ENCODE peak calls at places on chromosomes 5 and 9, in five cellular contexts. One of them, this sample, is unnamed.

GRCh38 chr5:62167651-62168050 is 138.4 kb upstream of the KIF2A start:
- DNase-seq in tibial nerve: no peak
- DNase-seq in sigmoid colon: no peak
- DNase-seq in left ventricle myocardium inferior: no peak
- DNase-seq in colonic mucosa: no peak
- DNase-seq in this sample: no peak

GRCh38 chr5:128632264-128632663 is 94.2 kb upstream of the FBN2 start:
- DNase-seq in sigmoid colon: no peak
- DNase-seq in tibial nerve: no peak
- DNase-seq in left ventricle myocardium inferior: no peak
- DNase-seq in colonic mucosa: no peak
- DNase-seq in this sample: no peak

GRCh38 chr5:128271859-128272446 is 188.4 kb downstream of the SLC12A2 start:
- DNase-seq in tibial nerve: no peak
- DNase-seq in sigmoid colon: no peak
- DNase-seq in colonic mucosa: no peak
- DNase-seq in left ventricle myocardium inferior: no peak
- DNase-seq in this sample: no peak

GRCh38 chr5:14397717-14398116 is 183.9 kb upstream of the OTULINL start:
- DNase-seq in sigmoid colon: no peak
- DNase-seq in left ventricle myocardium inferior: no peak
- DNase-seq in colonic mucosa: no peak
- DNase-seq in tibial nerve: no peak
- DNase-seq in this sample: no peak

GRCh38 chr5:16600397-16600796 is 16.4 kb downstream of the RETREG1 start:
- DNase-seq in colonic mucosa: peak; percentile 23
- DNase-seq in sigmoid colon: peak; percentile 73
- DNase-seq in tibial nerve: peak; percentile 72
- DNase-seq in left ventricle myocardium inferior: peak; percentile 73
- DNase-seq in this sample: peak; percentile 23

GRCh38 chr9:107008447-107008846 is 145.5 kb downstream of the ZNF462 start:
- DNase-seq in colonic mucosa: no peak
- DNase-seq in tibial nerve: no peak
- DNase-seq in sigmoid colon: no peak
- DNase-seq in left ventricle myocardium inferior: no peak
- DNase-seq in this sample: no peak

GRCh38 chr5:113204525-113205161 is 228.0 kb downstream of the DCP2 start:
- DNase-seq in tibial nerve: peak; percentile 72
- DNase-seq in left ventricle myocardium inferior: peak; percentile 52
- DNase-seq in colonic mucosa: peak; percentile 42
- DNase-seq in sigmoid colon: peak; percentile 76
- DNase-seq in this sample: peak; percentile 45

GRCh38 chr9:91421022-91421765 is 2.4 kb downstream of the NFIL3 start:
- DNase-seq in sigmoid colon: peak; percentile 77
- DNase-seq in tibial nerve: no peak
- DNase-seq in left ventricle myocardium inferior: peak; percentile 46
- DNase-seq in colonic mucosa: peak; percentile 43
- DNase-seq in this sample: peak; percentile 47

GRCh38 chr5:72076901-72077300 is 30.4 kb upstream of the MAP1B start:
- DNase-seq in sigmoid colon: no peak
- DNase-seq in tibial nerve: no peak
- DNase-seq in colonic mucosa: no peak
- DNase-seq in left ventricle myocardium inferior: no peak
- DNase-seq in this sample: no peak

GRCh38 chr5:96637191-96637590 is 25.0 kb upstream of the CAST start:
- DNase-seq in tibial nerve: no peak
- DNase-seq in sigmoid colon: no peak
- DNase-seq in left ventricle myocardium inferior: no peak
- DNase-seq in colonic mucosa: no peak
- DNase-seq in this sample: no peak

GRCh38 chr5:131262953-131263541 is 806 bp upstream of the CDC42SE2 start:
- DNase-seq in left ventricle myocardium inferior: no peak
- DNase-seq in colonic mucosa: no peak
- DNase-seq in tibial nerve: no peak
- DNase-seq in sigmoid colon: no peak
- DNase-seq in this sample: peak; percentile 22

GRCh38 chr9:28234899-28235277 is 661.6 kb upstream of the C9orf72 start:
- DNase-seq in tibial nerve: no peak
- DNase-seq in sigmoid colon: no peak
- DNase-seq in colonic mucosa: no peak
- DNase-seq in left ventricle myocardium inferior: no peak
- DNase-seq in this sample: no peak

GRCh38 chr9:120655005-120655622 is 59.2 kb downstream of the MEGF9 start:
- DNase-seq in colonic mucosa: no peak
- DNase-seq in tibial nerve: no peak
- DNase-seq in sigmoid colon: no peak
- DNase-seq in left ventricle myocardium inferior: no peak
- DNase-seq in this sample: no peak

GRCh38 chr5:38835887-38836286 is 9.9 kb upstream of the OSMR start:
- DNase-seq in colonic mucosa: no peak
- DNase-seq in sigmoid colon: no peak
- DNase-seq in tibial nerve: no peak
- DNase-seq in left ventricle myocardium inferior: no peak
- DNase-seq in this sample: no peak

GRCh38 chr5:119453045-119453383 is 717 bp downstream of the HSD17B4 start:
- DNase-seq in sigmoid colon: no peak
- DNase-seq in colonic mucosa: peak; percentile 32
- DNase-seq in left ventricle myocardium inferior: no peak
- DNase-seq in tibial nerve: peak; percentile 24
- DNase-seq in this sample: no peak

GRCh38 chr5:14429102-14429501 is 152.5 kb upstream of the OTULINL start:
- DNase-seq in colonic mucosa: no peak
- DNase-seq in tibial nerve: no peak
- DNase-seq in left ventricle myocardium inferior: no peak
- DNase-seq in sigmoid colon: no peak
- DNase-seq in this sample: no peak

GRCh38 chr5:141484499-141485304 is at the start of gene PCDHGC4:
- DNase-seq in tibial nerve: no peak
- DNase-seq in sigmoid colon: no peak
- DNase-seq in colonic mucosa: no peak
- DNase-seq in left ventricle myocardium inferior: no peak
- DNase-seq in this sample: no peak
- H3K27me3 ChIP-seq in tibial nerve: no peaks in the 10 kb centered on the region
- H3K27me3 ChIP-seq in sigmoid colon: no peaks in the 10 kb centered on the region
- H3K27me3 ChIP-seq in colonic mucosa: peaks cover 8% of the 10 kb centered on the region
- H3K27me3 ChIP-seq in left ventricle myocardium inferior: no peaks in the 10 kb centered on the region
- H3K27me3 ChIP-seq in this sample: no peaks in the 10 kb centered on the region

GRCh38 chr5:177402271-177403043 is 2.0 kb upstream of the PFN3 start:
- DNase-seq in sigmoid colon: no peak
- DNase-seq in left ventricle myocardium inferior: peak; percentile 32
- DNase-seq in tibial nerve: no peak
- DNase-seq in colonic mucosa: peak; percentile 91
- DNase-seq in this sample: no peak

GRCh38 chr5:177403826-177404640 is 3.6 kb upstream of the PFN3 start:
- DNase-seq in left ventricle myocardium inferior: peak; percentile 86
- DNase-seq in tibial nerve: peak; percentile 61
- DNase-seq in sigmoid colon: peak; percentile 93
- DNase-seq in colonic mucosa: peak; percentile 85
- DNase-seq in this sample: peak; percentile 79

GRCh38 chr5:177404641-177405134 is 4.2 kb upstream of the PFN3 start:
- DNase-seq in sigmoid colon: no peak
- DNase-seq in tibial nerve: no peak
- DNase-seq in colonic mucosa: no peak
- DNase-seq in left ventricle myocardium inferior: no peak
- DNase-seq in this sample: no peak

GRCh38 chr5:177405312-177405711 is 4.1 kb downstream of the F12 start:
- DNase-seq in sigmoid colon: no peak
- DNase-seq in left ventricle myocardium inferior: no peak
- DNase-seq in colonic mucosa: no peak
- DNase-seq in tibial nerve: no peak
- DNase-seq in this sample: no peak

DNA sequence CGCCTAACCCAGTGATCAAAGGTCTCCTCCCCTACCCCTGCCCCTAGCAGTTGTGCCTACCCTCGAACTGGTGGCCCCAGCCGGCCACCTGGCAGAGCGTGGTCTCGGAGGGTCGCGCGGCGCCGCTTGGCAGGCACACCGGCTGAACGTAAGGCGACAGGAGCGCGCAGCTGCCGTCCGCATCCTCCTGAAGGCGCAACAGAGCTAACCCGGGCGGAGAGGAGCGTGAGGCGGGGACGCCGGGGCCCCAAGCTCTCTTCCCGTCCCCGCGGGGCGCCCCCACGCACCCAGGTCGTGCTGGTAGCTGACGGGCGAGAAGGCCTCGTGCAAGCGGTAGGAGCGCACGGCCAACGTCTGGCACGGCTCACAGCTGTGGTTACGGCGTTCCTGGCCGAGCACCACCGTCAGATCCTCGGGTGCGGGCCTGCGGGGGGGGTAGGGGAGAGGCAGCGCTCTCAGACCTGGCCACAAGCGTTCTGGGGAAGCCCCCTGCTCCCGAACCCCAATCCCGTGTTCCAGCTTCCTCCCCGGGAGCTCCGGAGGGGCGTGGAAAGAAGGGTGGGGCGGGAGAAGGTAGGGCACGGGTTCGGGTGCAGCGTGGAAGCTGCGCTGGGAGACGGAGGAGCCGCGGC is 2.8 kb upstream of the PFN3 start:
- DNase-seq in left ventricle myocardium inferior: no peak
- DNase-seq in sigmoid colon: no peak
- DNase-seq in colonic mucosa: no peak
- DNase-seq in tibial nerve: no peak
- DNase-seq in this sample: no peak
- TF ChIP-seq CTCF in left ventricle myocardium inferior: no peak
- TF ChIP-seq CTCF in sigmoid colon: no peak
- TF ChIP-seq CTCF in colonic mucosa: no peak
- TF ChIP-seq CTCF in tibial nerve: no peak
- TF ChIP-seq CTCF in this sample: no peak

DNA sequence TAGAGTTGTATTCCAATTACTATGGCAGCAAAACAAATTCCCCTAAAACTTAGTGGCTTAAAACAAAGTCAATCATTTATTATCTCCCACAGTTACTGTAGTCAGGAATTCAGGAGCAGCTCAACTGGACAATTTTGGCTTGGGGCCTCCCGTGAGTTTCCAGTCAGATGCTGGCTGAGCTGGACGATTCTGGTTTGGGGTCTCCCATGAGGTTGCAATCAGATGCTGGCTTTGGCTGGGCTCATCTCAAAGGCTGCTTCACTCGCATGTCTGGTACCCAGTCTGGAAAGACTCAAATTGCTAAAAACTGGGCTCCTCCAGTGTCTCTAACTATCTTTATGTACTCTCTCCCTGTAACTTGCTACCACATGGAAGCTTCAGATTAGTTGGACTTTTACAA is 130.1 kb downstream of the C5orf15 start:
- DNase-seq in tibial nerve: no peak
- DNase-seq in colonic mucosa: no peak
- DNase-seq in left ventricle myocardium inferior: no peak
- DNase-seq in sigmoid colon: no peak
- DNase-seq in this sample: no peak
- H3K27me3 ChIP-seq in tibial nerve: no peaks in the 10 kb centered on the region
- H3K27me3 ChIP-seq in colonic mucosa: no peaks in the 10 kb centered on the region
- H3K27me3 ChIP-seq in left ventricle myocardium inferior: peaks cover 29% of the 10 kb centered on the region
- H3K27me3 ChIP-seq in sigmoid colon: no peaks in the 10 kb centered on the region
- H3K27me3 ChIP-seq in this sample: no peaks in the 10 kb centered on the region

DNA sequence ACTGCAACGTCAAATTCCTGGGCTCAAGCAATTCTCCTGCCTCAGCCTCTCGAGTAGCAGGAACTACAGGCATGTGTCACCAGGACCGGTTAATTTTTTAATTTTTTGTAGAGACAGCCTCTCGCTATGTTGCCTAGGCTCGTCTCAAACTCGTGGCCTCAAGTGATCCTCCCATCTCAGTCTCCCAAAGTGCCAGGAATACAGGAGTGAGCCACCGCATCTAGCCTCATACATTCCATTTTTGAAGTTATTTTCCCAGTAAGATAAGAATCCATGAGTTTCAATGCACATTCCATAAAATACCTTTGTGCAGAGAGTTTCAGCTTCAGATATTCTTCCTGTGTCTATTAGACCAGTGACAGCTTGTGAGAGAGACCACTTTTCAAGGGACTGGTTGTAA is 70.4 kb downstream of the SKIC3 start:
- DNase-seq in sigmoid colon: no peak
- DNase-seq in colonic mucosa: no peak
- DNase-seq in tibial nerve: no peak
- DNase-seq in left ventricle myocardium inferior: no peak
- DNase-seq in this sample: no peak
- TF ChIP-seq CTCF in sigmoid colon: no peak
- TF ChIP-seq CTCF in colonic mucosa: no peak
- TF ChIP-seq CTCF in tibial nerve: no peak
- TF ChIP-seq CTCF in left ventricle myocardium inferior: no peak
- TF ChIP-seq CTCF in this sample: no peak

GRCh38 chr5:141880961-141881801 is 3.0 kb upstream of the PCDH1 start:
- DNase-seq in sigmoid colon: no peak
- DNase-seq in colonic mucosa: no peak
- DNase-seq in left ventricle myocardium inferior: peak; percentile 55
- DNase-seq in tibial nerve: no peak
- DNase-seq in this sample: no peak

GRCh38 chr5:141879941-141880738 is 1.9 kb upstream of the PCDH1 start:
- DNase-seq in colonic mucosa: no peak
- DNase-seq in tibial nerve: no peak
- DNase-seq in sigmoid colon: no peak
- DNase-seq in left ventricle myocardium inferior: no peak
- DNase-seq in this sample: no peak

GRCh38 chr5:141882594-141883183 is 4.5 kb upstream of the PCDH1 start:
- DNase-seq in tibial nerve: no peak
- DNase-seq in left ventricle myocardium inferior: no peak
- DNase-seq in sigmoid colon: no peak
- DNase-seq in colonic mucosa: no peak
- DNase-seq in this sample: no peak

GRCh38 chr5:141883184-141883947 is 5.2 kb upstream of the PCDH1 start:
- DNase-seq in sigmoid colon: peak; percentile 71
- DNase-seq in colonic mucosa: no peak
- DNase-seq in tibial nerve: no peak
- DNase-seq in left ventricle myocardium inferior: peak; percentile 56
- DNase-seq in this sample: no peak

GRCh38 chr5:141881886-141882285 is 3.7 kb upstream of the PCDH1 start:
- DNase-seq in colonic mucosa: no peak
- DNase-seq in left ventricle myocardium inferior: no peak
- DNase-seq in tibial nerve: no peak
- DNase-seq in sigmoid colon: no peak
- DNase-seq in this sample: no peak
- H3K27me3 ChIP-seq in colonic mucosa: peaks cover 14% of the 10 kb centered on the region
- H3K27me3 ChIP-seq in left ventricle myocardium inferior: peaks cover 74% of the 10 kb centered on the region
- H3K27me3 ChIP-seq in tibial nerve: no peaks in the 10 kb centered on the region
- H3K27me3 ChIP-seq in sigmoid colon: peaks cover 38% of the 10 kb centered on the region
- H3K27me3 ChIP-seq in this sample: peaks cover 39% of the 10 kb centered on the region

GRCh38 chr5:53569486-53569885 is 9.0 kb downstream of the NDUFS4 start:
- DNase-seq in left ventricle myocardium inferior: no peak
- DNase-seq in tibial nerve: no peak
- DNase-seq in sigmoid colon: no peak
- DNase-seq in colonic mucosa: no peak
- DNase-seq in this sample: no peak

GRCh38 chr5:53571403-53571802 is 11.0 kb downstream of the NDUFS4 start:
- DNase-seq in left ventricle myocardium inferior: no peak
- DNase-seq in sigmoid colon: no peak
- DNase-seq in tibial nerve: no peak
- DNase-seq in colonic mucosa: no peak
- DNase-seq in this sample: no peak

DNA sequence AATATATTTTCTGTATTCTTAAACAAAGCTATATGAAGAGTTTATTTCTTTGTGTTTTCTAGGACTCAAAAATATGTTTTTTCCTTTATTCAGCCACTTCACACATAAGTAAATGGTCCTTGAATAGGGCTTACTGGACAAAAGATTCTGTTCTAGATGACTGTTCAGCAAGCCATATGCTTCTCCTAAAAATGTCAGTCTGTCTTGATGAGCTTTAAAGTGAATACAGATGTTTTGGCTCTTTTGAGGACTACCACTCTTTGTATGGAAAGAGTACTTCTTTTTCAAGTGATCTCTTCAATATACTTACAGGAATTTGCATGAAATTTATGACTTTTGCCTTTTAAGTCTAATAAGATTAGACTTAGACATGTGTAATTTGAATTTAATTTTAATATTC is 8.4 kb downstream of the NDUFS4 start:
- DNase-seq in tibial nerve: no peak
- DNase-seq in sigmoid colon: no peak
- DNase-seq in colonic mucosa: no peak
- DNase-seq in left ventricle myocardium inferior: no peak
- DNase-seq in this sample: no peak
- TF ChIP-seq CTCF in tibial nerve: no peak
- TF ChIP-seq CTCF in sigmoid colon: no peak
- TF ChIP-seq CTCF in colonic mucosa: no peak
- TF ChIP-seq CTCF in left ventricle myocardium inferior: no peak
- TF ChIP-seq CTCF in this sample: no peak

This sample was measured in gastrocnemius medialis.